ENCODE peak calls at places on chromosomes 16 and 17, in four cellular contexts. One of them, this sample, is unnamed. For H3K9me3, the result is how much of the 10 kb centered on the place peaks cover.

GRCh38 chr17:68199837-68200688 is 47.8 kb upstream of the AMZ2 start:
- DNase-seq in left ventricle myocardium inferior: no peak
- DNase-seq in mucosa of descending colon: no peak
- DNase-seq in adrenal gland: no peak
- DNase-seq in this sample: no peak

GRCh38 chr17:73068322-73069153 is 23.9 kb downstream of the SLC39A11 start:
- DNase-seq in mucosa of descending colon: no peak
- DNase-seq in adrenal gland: no peak
- DNase-seq in left ventricle myocardium inferior: no peak
- DNase-seq in this sample: no peak

GRCh38 chr17:30084773-30085172 is 31.8 kb upstream of the NSRP1 start:
- DNase-seq in adrenal gland: no peak
- DNase-seq in mucosa of descending colon: no peak
- DNase-seq in left ventricle myocardium inferior: no peak
- DNase-seq in this sample: no peak

GRCh38 chr16:64579712-64580111 is 542.2 kb downstream of the CDH11 start:
- DNase-seq in left ventricle myocardium inferior: no peak
- DNase-seq in mucosa of descending colon: no peak
- DNase-seq in adrenal gland: no peak
- DNase-seq in this sample: no peak

GRCh38 chr17:74309902-74310301 is 16.1 kb upstream of the KIF19 start:
- DNase-seq in mucosa of descending colon: no peak
- DNase-seq in adrenal gland: no peak
- DNase-seq in left ventricle myocardium inferior: no peak
- DNase-seq in this sample: no peak

GRCh38 chr16:66036162-66036561 is 330.3 kb upstream of the CDH5 start:
- DNase-seq in adrenal gland: no peak
- DNase-seq in left ventricle myocardium inferior: no peak
- DNase-seq in mucosa of descending colon: no peak
- DNase-seq in this sample: no peak

GRCh38 chr17:80566054-80566400 is 21.4 kb downstream of the RPTOR start:
- DNase-seq in adrenal gland: no peak
- DNase-seq in left ventricle myocardium inferior: no peak
- DNase-seq in mucosa of descending colon: no peak
- DNase-seq in this sample: no peak

GRCh38 chr16:56478228-56479049 is 27.1 kb downstream of the OGFOD1 start:
- DNase-seq in adrenal gland: no peak
- DNase-seq in mucosa of descending colon: no peak
- DNase-seq in left ventricle myocardium inferior: no peak
- DNase-seq in this sample: no peak

GRCh38 chr17:63714550-63715277 is 14.8 kb upstream of the LIMD2 start:
- DNase-seq in adrenal gland: peak
- DNase-seq in left ventricle myocardium inferior: peak
- DNase-seq in mucosa of descending colon: no peak
- DNase-seq in this sample: no peak

GRCh38 chr16:21092951-21093350 is 57.7 kb downstream of the DNAH3 start:
- DNase-seq in adrenal gland: no peak
- DNase-seq in left ventricle myocardium inferior: no peak
- DNase-seq in mucosa of descending colon: no peak
- DNase-seq in this sample: no peak

GRCh38 chr17:8192070-8192815 is 2.3 kb upstream of the BORCS6 start:
- DNase-seq in mucosa of descending colon: peak
- DNase-seq in left ventricle myocardium inferior: peak
- DNase-seq in adrenal gland: peak
- DNase-seq in this sample: peak

GRCh38 chr16:79170565-79171242 is 429.8 kb downstream of the MAF start:
- DNase-seq in mucosa of descending colon: no peak
- DNase-seq in left ventricle myocardium inferior: no peak
- DNase-seq in adrenal gland: peak
- DNase-seq in this sample: no peak

DNA sequence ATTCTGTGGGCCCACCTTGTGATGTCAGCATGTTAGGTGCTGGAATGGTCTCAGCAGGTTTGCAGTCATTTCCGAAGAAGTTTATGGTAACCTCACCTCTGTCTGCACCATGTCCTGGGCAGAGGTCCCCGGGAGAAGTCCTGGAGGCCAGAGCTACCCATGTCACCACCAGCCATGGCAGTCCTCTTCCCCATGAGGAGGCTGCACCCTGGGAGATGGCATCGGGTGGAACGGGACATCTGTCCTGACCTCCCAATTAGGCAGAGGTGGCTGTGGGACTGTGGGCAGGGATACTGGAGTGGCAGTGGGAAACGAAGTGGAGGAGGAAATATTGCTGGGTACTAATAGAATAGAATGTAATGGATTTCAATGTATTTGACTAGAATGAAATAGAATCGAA is 511.8 kb upstream of the WSB1 start:
- DNase-seq in left ventricle myocardium inferior: no peak
- DNase-seq in adrenal gland: no peak
- DNase-seq in mucosa of descending colon: peak
- DNase-seq in this sample: peak
- H3K9me3 ChIP-seq in left ventricle myocardium inferior: half or more
- H3K9me3 ChIP-seq in adrenal gland: under half
- H3K9me3 ChIP-seq in mucosa of descending colon: half or more
- H3K9me3 ChIP-seq in this sample: under half

GRCh38 chr16:68548947-68549346 is 9.9 kb downstream of the ZFP90 start:
- DNase-seq in left ventricle myocardium inferior: no peak
- DNase-seq in mucosa of descending colon: no peak
- DNase-seq in adrenal gland: no peak
- DNase-seq in this sample: no peak
- H3K9me3 ChIP-seq in left ventricle myocardium inferior: half or more
- H3K9me3 ChIP-seq in mucosa of descending colon: half or more
- H3K9me3 ChIP-seq in adrenal gland: under half
- H3K9me3 ChIP-seq in this sample: under half

GRCh38 chr16:35149550-35149949 is 1690.1 kb downstream of the TP53TG3F start:
- DNase-seq in mucosa of descending colon: no peak
- DNase-seq in left ventricle myocardium inferior: no peak
- DNase-seq in adrenal gland: no peak
- DNase-seq in this sample: no peak
- H3K9me3 ChIP-seq in mucosa of descending colon: half or more
- H3K9me3 ChIP-seq in left ventricle myocardium inferior: under half
- H3K9me3 ChIP-seq in adrenal gland: under half
- H3K9me3 ChIP-seq in this sample: under half

GRCh38 chr17:39277110-39277509 is 51.4 kb upstream of the STAC2 start:
- DNase-seq in adrenal gland: no peak
- DNase-seq in left ventricle myocardium inferior: no peak
- DNase-seq in mucosa of descending colon: no peak
- DNase-seq in this sample: no peak
- H3K9me3 ChIP-seq in adrenal gland: under half
- H3K9me3 ChIP-seq in left ventricle myocardium inferior: under half
- H3K9me3 ChIP-seq in mucosa of descending colon: under half
- H3K9me3 ChIP-seq in this sample: under half

This sample was measured in right cardiac atrium.